ENCODE peak calls at places on chromosomes 3 and 15, in four cellular contexts. One of them, this sample, is unnamed.

GRCh38 chr15:98668566-98669308 is 20.4 kb downstream of the IGF1R start:
- DNase-seq in activated T-helper 1 cell treated with anti-CD3 and anti-CD28 coated beads, Interleukin-2, amount 50 U/mL, for 16 hours: no peak
- DNase-seq in naive thymus-derived CD8-positive, alpha-beta T cell: no peak
- DNase-seq in hypothalamus: no peak
- DNase-seq in this sample: no peak

GRCh38 chr3:141530133-141530768 is 43.4 kb downstream of the RASA2 start:
- DNase-seq in activated T-helper 1 cell treated with anti-CD3 and anti-CD28 coated beads, Interleukin-2, amount 50 U/mL, for 16 hours: no peak
- DNase-seq in naive thymus-derived CD8-positive, alpha-beta T cell: no peak
- DNase-seq in hypothalamus: no peak
- DNase-seq in this sample: no peak

GRCh38 chr3:88222343-88222742 is 72.6 kb downstream of the C3orf38 start:
- DNase-seq in activated T-helper 1 cell treated with anti-CD3 and anti-CD28 coated beads, Interleukin-2, amount 50 U/mL, for 16 hours: no peak
- DNase-seq in naive thymus-derived CD8-positive, alpha-beta T cell: no peak
- DNase-seq in hypothalamus: no peak
- DNase-seq in this sample: no peak

GRCh38 chr3:30934208-30934550 is 39.7 kb upstream of the GADL1 start:
- DNase-seq in activated T-helper 1 cell treated with anti-CD3 and anti-CD28 coated beads, Interleukin-2, amount 50 U/mL, for 16 hours: no peak
- DNase-seq in naive thymus-derived CD8-positive, alpha-beta T cell: no peak
- DNase-seq in hypothalamus: no peak
- DNase-seq in this sample: no peak

GRCh38 chr3:147864754-147865354 is 455.7 kb downstream of the ZIC1 start:
- DNase-seq in activated T-helper 1 cell treated with anti-CD3 and anti-CD28 coated beads, Interleukin-2, amount 50 U/mL, for 16 hours: no peak
- DNase-seq in naive thymus-derived CD8-positive, alpha-beta T cell: no peak
- DNase-seq in hypothalamus: no peak
- DNase-seq in this sample: no peak

GRCh38 chr3:174874258-174874657 is 15.1 kb downstream of the NAALADL2 start:
- DNase-seq in activated T-helper 1 cell treated with anti-CD3 and anti-CD28 coated beads, Interleukin-2, amount 50 U/mL, for 16 hours: no peak
- DNase-seq in naive thymus-derived CD8-positive, alpha-beta T cell: no peak
- DNase-seq in hypothalamus: no peak
- DNase-seq in this sample: no peak

GRCh38 chr3:133663569-133664313 is 2.0 kb upstream of the TOPBP1 start:
- DNase-seq in activated T-helper 1 cell treated with anti-CD3 and anti-CD28 coated beads, Interleukin-2, amount 50 U/mL, for 16 hours: no peak
- DNase-seq in naive thymus-derived CD8-positive, alpha-beta T cell: peak; percentile 27
- DNase-seq in hypothalamus: peak; percentile 24
- DNase-seq in this sample: no peak

GRCh38 chr3:125512135-125512920 is 7.7 kb downstream of the SNX4 start:
- DNase-seq in activated T-helper 1 cell treated with anti-CD3 and anti-CD28 coated beads, Interleukin-2, amount 50 U/mL, for 16 hours: no peak
- DNase-seq in naive thymus-derived CD8-positive, alpha-beta T cell: no peak
- DNase-seq in hypothalamus: no peak
- DNase-seq in this sample: no peak

GRCh38 chr3:29382399-29382798 is 101.5 kb downstream of the RBMS3 start:
- DNase-seq in activated T-helper 1 cell treated with anti-CD3 and anti-CD28 coated beads, Interleukin-2, amount 50 U/mL, for 16 hours: no peak
- DNase-seq in naive thymus-derived CD8-positive, alpha-beta T cell: no peak
- DNase-seq in hypothalamus: no peak
- DNase-seq in this sample: no peak

GRCh38 chr15:26864664-26865191 is 2.1 kb upstream of the GABRA5 start:
- DNase-seq in activated T-helper 1 cell treated with anti-CD3 and anti-CD28 coated beads, Interleukin-2, amount 50 U/mL, for 16 hours: no peak
- DNase-seq in naive thymus-derived CD8-positive, alpha-beta T cell: no peak
- DNase-seq in hypothalamus: peak; percentile 27
- DNase-seq in this sample: peak; percentile 18

GRCh38 chr3:187827723-187828122 is 82.5 kb upstream of the BCL6 start:
- DNase-seq in activated T-helper 1 cell treated with anti-CD3 and anti-CD28 coated beads, Interleukin-2, amount 50 U/mL, for 16 hours: no peak
- DNase-seq in naive thymus-derived CD8-positive, alpha-beta T cell: no peak
- DNase-seq in hypothalamus: no peak
- DNase-seq in this sample: no peak

GRCh38 chr3:168559012-168559411 is 463.3 kb upstream of the GOLIM4 start:
- DNase-seq in activated T-helper 1 cell treated with anti-CD3 and anti-CD28 coated beads, Interleukin-2, amount 50 U/mL, for 16 hours: no peak
- DNase-seq in naive thymus-derived CD8-positive, alpha-beta T cell: no peak
- DNase-seq in hypothalamus: no peak
- DNase-seq in this sample: no peak

GRCh38 chr15:29676961-29677402 is 145.3 kb downstream of the TJP1 start:
- DNase-seq in activated T-helper 1 cell treated with anti-CD3 and anti-CD28 coated beads, Interleukin-2, amount 50 U/mL, for 16 hours: no peak
- DNase-seq in naive thymus-derived CD8-positive, alpha-beta T cell: no peak
- DNase-seq in hypothalamus: no peak
- DNase-seq in this sample: no peak

GRCh38 chr3:179093807-179094206 is 22.2 kb upstream of the ZMAT3 start:
- DNase-seq in activated T-helper 1 cell treated with anti-CD3 and anti-CD28 coated beads, Interleukin-2, amount 50 U/mL, for 16 hours: no peak
- DNase-seq in naive thymus-derived CD8-positive, alpha-beta T cell: no peak
- DNase-seq in hypothalamus: no peak
- DNase-seq in this sample: no peak

GRCh38 chr15:85583404-85584390 is 203.3 kb downstream of the AKAP13 start:
- DNase-seq in activated T-helper 1 cell treated with anti-CD3 and anti-CD28 coated beads, Interleukin-2, amount 50 U/mL, for 16 hours: peak; percentile 5
- DNase-seq in naive thymus-derived CD8-positive, alpha-beta T cell: no peak
- DNase-seq in hypothalamus: no peak
- DNase-seq in this sample: no peak